ENCODE peak calls at places on chromosomes 11 and 22, in six cellular contexts. One of them, this sample, is unnamed.
A peak's percentile ranks its signal among the peaks of the same experiment; 100 is the strongest.

GRCh38 chr11:113384551-113384950 is 3.0 kb upstream of the ANKK1 start:
- DNase-seq in hepatic stellate cell: peak; percentile 76
- DNase-seq in kidney: no peak
- DNase-seq in T1000: no peak
- DNase-seq in lung: no peak
- DNase-seq in stimulated activated CD8-positive, alpha-beta memory T cell treated with anti-CD3 and anti-CD28 coated beads, Interleukin-4, amount 100 ng/mL, for 1 hour: no peak
- DNase-seq in this sample: no peak

GRCh38 chr22:41367039-41367679 is 14.6 kb upstream of the TEF start:
- DNase-seq in T1000: peak; percentile 47
- DNase-seq in stimulated activated CD8-positive, alpha-beta memory T cell treated with anti-CD3 and anti-CD28 coated beads, Interleukin-4, amount 100 ng/mL, for 1 hour: no peak
- DNase-seq in lung: peak; percentile 96
- DNase-seq in hepatic stellate cell: peak; percentile 97
- DNase-seq in kidney: peak; percentile 99
- DNase-seq in this sample: peak; percentile 92

GRCh38 chr22:30754521-30754920 is 59.8 kb downstream of the OSBP2 start:
- DNase-seq in kidney: no peak
- DNase-seq in lung: no peak
- DNase-seq in stimulated activated CD8-positive, alpha-beta memory T cell treated with anti-CD3 and anti-CD28 coated beads, Interleukin-4, amount 100 ng/mL, for 1 hour: no peak
- DNase-seq in T1000: no peak
- DNase-seq in hepatic stellate cell: no peak
- DNase-seq in this sample: no peak

GRCh38 chr22:35986085-35986484 is 42.5 kb downstream of the RBFOX2 start:
- DNase-seq in T1000: no peak
- DNase-seq in stimulated activated CD8-positive, alpha-beta memory T cell treated with anti-CD3 and anti-CD28 coated beads, Interleukin-4, amount 100 ng/mL, for 1 hour: no peak
- DNase-seq in kidney: no peak
- DNase-seq in lung: no peak
- DNase-seq in hepatic stellate cell: no peak
- DNase-seq in this sample: no peak

GRCh38 chr11:536841-537621 is at the start of gene LRRC56:
- DNase-seq in kidney: peak; percentile 97
- DNase-seq in stimulated activated CD8-positive, alpha-beta memory T cell treated with anti-CD3 and anti-CD28 coated beads, Interleukin-4, amount 100 ng/mL, for 1 hour: peak; percentile 82
- DNase-seq in hepatic stellate cell: peak; percentile 95
- DNase-seq in T1000: peak; percentile 83
- DNase-seq in lung: peak; percentile 84
- DNase-seq in this sample: peak; percentile 73

GRCh38 chr11:95485115-95485900 is 254.3 kb upstream of the SESN3 start:
- DNase-seq in kidney: no peak
- DNase-seq in T1000: no peak
- DNase-seq in stimulated activated CD8-positive, alpha-beta memory T cell treated with anti-CD3 and anti-CD28 coated beads, Interleukin-4, amount 100 ng/mL, for 1 hour: no peak
- DNase-seq in lung: no peak
- DNase-seq in hepatic stellate cell: no peak
- DNase-seq in this sample: no peak

GRCh38 chr22:19886605-19887250 is 32.1 kb upstream of the GNB1L start:
- DNase-seq in T1000: no peak
- DNase-seq in hepatic stellate cell: no peak
- DNase-seq in lung: no peak
- DNase-seq in kidney: peak; percentile 67
- DNase-seq in stimulated activated CD8-positive, alpha-beta memory T cell treated with anti-CD3 and anti-CD28 coated beads, Interleukin-4, amount 100 ng/mL, for 1 hour: no peak
- DNase-seq in this sample: no peak

GRCh38 chr11:723120-723883 is 17.3 kb downstream of the EPS8L2 start:
- DNase-seq in lung: no peak
- DNase-seq in T1000: no peak
- DNase-seq in hepatic stellate cell: peak; percentile 68
- DNase-seq in stimulated activated CD8-positive, alpha-beta memory T cell treated with anti-CD3 and anti-CD28 coated beads, Interleukin-4, amount 100 ng/mL, for 1 hour: no peak
- DNase-seq in kidney: no peak
- DNase-seq in this sample: no peak

This sample was measured in NCI-H1092.